ENCODE peak calls at places on chromosome 12, in four cellular contexts. B is GM13977, O is GM10248, J is right lobe of liver. L is an unnamed sample.

GRCh38 chr12:31737345-31737744 is 8.5 kb upstream of the AMN1 start:
- DNase-seq in J (no peak), B (no peak), O (no peak), L (no peak)

GRCh38 chr12:122421263-122421814 is 1.1 kb downstream of the CLIP1 start:
- DNase-seq in O (peak; percentile 35), J (peak; percentile 79), B (no peak), L (no peak)

GRCh38 chr12:74610711-74611110 is 73.1 kb downstream of the ATXN7L3B start:
- DNase-seq in J (no peak), O (no peak), B (no peak), L (no peak)

GRCh38 chr12:130428116-130428515 is 90.4 kb downstream of the PIWIL1 start:
- DNase-seq in O (no peak), B (no peak), J (peak; percentile 27), L (no peak)

GRCh38 chr12:113420996-113421595 is 1.1 kb upstream of the SDSL start:
- DNase-seq in B (no peak), O (no peak), J (peak; percentile 81), L (no peak)

GRCh38 chr12:75812341-75813018 is 219.1 kb downstream of the PHLDA1 start:
- DNase-seq in J (no peak), B (no peak), O (no peak), L (no peak)

GRCh38 chr12:123094349-123095073 is 56.4 kb downstream of the PITPNM2 start:
- DNase-seq in O (no peak), J (no peak), B (no peak), L (no peak)

GRCh38 chr12:49698619-49699545 is 8.3 kb downstream of the FMNL3 start:
- DNase-seq in B (peak; percentile 60), J (no peak), O (peak; percentile 71), L (peak; percentile 57)

GRCh38 chr12:109731231-109731731 is 17.7 kb downstream of the FAM222A start:
- DNase-seq in B (no peak), O (no peak), J (peak; percentile 34), L (no peak)

GRCh38 chr12:108090107-108090899 is 38.8 kb upstream of the WSCD2 start:
- DNase-seq in B (no peak), J (no peak), O (no peak), L (no peak)

GRCh38 chr12:86838264-86838663 is 582.1 kb upstream of the MGAT4C start:
- DNase-seq in O (no peak), B (no peak), J (no peak), L (no peak)

GRCh38 chr12:17344649-17345048 is 738.7 kb upstream of the LMO3 start:
- DNase-seq in O (no peak), J (no peak), B (no peak), L (no peak)

GRCh38 chr12:120783197-120783596 is 57.6 kb downstream of the ACADS start:
- DNase-seq in O (no peak), J (no peak), B (no peak), L (no peak)

GRCh38 chr12:12441891-12442461 is 85.1 kb downstream of the BORCS5 start:
- DNase-seq in O (peak; percentile 39), B (peak; percentile 38), J (no peak), L (no peak)

GRCh38 chr12:6334359-6334758 is 7.5 kb downstream of the TNFRSF1A start:
- DNase-seq in J (no peak), O (no peak), B (no peak), L (no peak)

GRCh38 chr12:103958621-103959020 is 7.1 kb upstream of the TDG start:
- DNase-seq in B (no peak), J (no peak), O (no peak), L (no peak)

GRCh38 chr12:2593045-2593444 is 201.7 kb upstream of the FKBP4 start:
- DNase-seq in O (no peak), B (no peak), J (no peak), L (no peak)

GRCh38 chr12:124550123-124551089 is 17.0 kb downstream of the NCOR2 start:
- DNase-seq in O (no peak), J (no peak), B (no peak), L (no peak)

GRCh38 chr12:98896938-98897337 is 251.8 kb downstream of the APAF1 start:
- DNase-seq in O (no peak), J (no peak), B (no peak), L (no peak)

L was measured in GM19239.